ENCODE peak calls at places on chromosomes 4 and X, in five cellular contexts. G is stimulated activated CD4-positive, alpha-beta T cell treated with anti-CD3 and anti-CD28 coated beads, TNF-alpha, amount 100 ng/mL, for 48 hours; L is activated CD8-positive, alpha-beta memory T cell treated with anti-CD3 and anti-CD28 coated beads for 48 hours; O is AG09319; H is tibial artery. Q is an unnamed sample.

GRCh38 chr4:99821918-99822503 is 5.4 kb downstream of the DAPP1 start:
- DNase-seq in G (no peak), L (no peak), O (no peak), H (no peak), Q (no peak)

GRCh38 chr4:128961405-128961804 is 131.9 kb downstream of the SCLT1 start:
- DNase-seq in G (no peak), L (no peak), O (no peak), H (no peak), Q (no peak)

GRCh38 chrX:152881289-152881688 is 16.6 kb upstream of the ZNF185 start:
- DNase-seq in G (no peak), L (no peak), O (no peak), H (no peak), Q (no peak)

GRCh38 chr4:124432500-124432899 is 280.0 kb downstream of the ANKRD50 start:
- DNase-seq in G (no peak), L (no peak), O (no peak), H (no peak), Q (no peak)

GRCh38 chrX:136497556-136498048 is at the start of gene HTATSF1:
- DNase-seq in G (no peak), L (no peak), O (no peak), H (peak; percentile 61), Q (no peak)

GRCh38 chrX:154396948-154397887 is 959 bp upstream of the RPL10 start:
- DNase-seq in G (no peak), L (no peak), O (no peak), H (peak; percentile 87), Q (peak; percentile 85)

GRCh38 chr4:184231573-184231972 is 13.9 kb upstream of the ENPP6 start:
- DNase-seq in G (no peak), L (no peak), O (no peak), H (no peak), Q (no peak)

GRCh38 chr4:80074059-80074458 is 1.0 kb upstream of the ANTXR2 start:
- DNase-seq in G (no peak), L (no peak), O (no peak), H (no peak), Q (no peak)

GRCh38 chrX:68599256-68600152 is 48.0 kb upstream of the STARD8 start:
- DNase-seq in G (no peak), L (no peak), O (no peak), H (no peak), Q (no peak)

GRCh38 chr4:41531561-41532245 is 6.3 kb upstream of the LIMCH1 start:
- DNase-seq in G (no peak), L (no peak), O (no peak), H (no peak), Q (no peak)

GRCh38 chrX:136608295-136608933 is 39.5 kb upstream of the CD40LG start:
- DNase-seq in G (no peak), L (no peak), O (no peak), H (no peak), Q (no peak)

GRCh38 chr4:158856852-158857251 is 88.0 kb downstream of the FNIP2 start:
- DNase-seq in G (no peak), L (no peak), O (peak; percentile 49), H (no peak), Q (no peak)

GRCh38 chr4:125975861-125976397 is 661.2 kb downstream of the FAT4 start:
- DNase-seq in G (no peak), L (no peak), O (no peak), H (no peak), Q (no peak)

GRCh38 chrX:55196688-55197087 is 23.5 kb upstream of the PAGE5 start:
- DNase-seq in G (no peak), L (no peak), O (no peak), H (no peak), Q (no peak)

GRCh38 chrX:153827903-153828302 is 2.4 kb downstream of the PDZD4 start:
- DNase-seq in G (no peak), L (no peak), O (no peak), H (no peak), Q (no peak)